ENCODE peak calls at places on chromosomes 1 and 21, in seven cellular contexts. E is OCI-LY7, Q is PC-3, A is psoas muscle, N is H1, B is fibroblast of lung, D is tibial nerve. Z is an unnamed sample.

GRCh38 chr1:202164271-202165037 is 4.1 kb upstream of the PTPN7 start:
- DNase-seq in D (no peak), Q (no peak), N (no peak), B (no peak), E (peak), A (no peak), Z (no peak)

GRCh38 chr21:17466166-17466565 is 46.7 kb upstream of the CXADR start:
- DNase-seq in D (no peak), Q (peak), B (peak), E (no peak), N (no peak), A (no peak), Z (no peak)

GRCh38 chr1:33563702-33564101 is 91.3 kb downstream of the ZSCAN20 start:
- DNase-seq in D (no peak), A (no peak), Q (no peak), B (no peak), E (no peak), N (no peak), Z (no peak)

GRCh38 chr1:112508242-112509004 is at the start of gene WNT2B:
- DNase-seq in B (no peak), A (peak), N (no peak), Q (no peak), D (no peak), E (peak), Z (no peak)

GRCh38 chr1:84719477-84720274 is 29.4 kb upstream of the SSX2IP start:
- DNase-seq in A (no peak), B (no peak), D (no peak), E (no peak), N (no peak), Q (no peak), Z (no peak)

GRCh38 chr1:113793878-113794834 is 18.1 kb downstream of the RSBN1 start:
- DNase-seq in Q (no peak), D (no peak), N (no peak), E (no peak), B (no peak), A (no peak), Z (no peak)

GRCh38 chr1:35603941-35604340 is 30.8 kb downstream of the TFAP2E start:
- DNase-seq in B (no peak), E (no peak), Q (no peak), N (no peak), A (no peak), D (no peak), Z (no peak)

GRCh38 chr1:51750729-51751128 is 127.8 kb downstream of the NRDC start:
- DNase-seq in N (no peak), B (peak), A (no peak), Q (peak), E (no peak), D (no peak), Z (no peak)

GRCh38 chr1:159532922-159533321 is 2.9 kb downstream of the OR10J5 start:
- DNase-seq in N (no peak), B (no peak), Q (peak), E (no peak), D (no peak), A (no peak), Z (no peak)

GRCh38 chr21:32459972-32460371 is 47.5 kb downstream of the EVA1C start:
- DNase-seq in E (no peak), D (no peak), Q (no peak), N (no peak), A (no peak), B (no peak), Z (no peak)

GRCh38 chr21:32463889-32464300 is 51.4 kb downstream of the EVA1C start:
- DNase-seq in N (no peak), B (peak), E (no peak), A (no peak), Q (peak), D (no peak), Z (no peak)

GRCh38 chr21:32461503-32461902 is 49.0 kb downstream of the EVA1C start:
- DNase-seq in B (no peak), N (no peak), E (no peak), Q (no peak), A (no peak), D (no peak), Z (no peak)

GRCh38 chr21:32467291-32467690 is 54.8 kb downstream of the EVA1C start:
- DNase-seq in D (no peak), Q (no peak), E (no peak), B (no peak), N (no peak), A (no peak), Z (no peak)

GRCh38 chr21:32463367-32463766 is 50.9 kb downstream of the EVA1C start:
- DNase-seq in N (no peak), D (no peak), Q (peak), A (no peak), E (no peak), B (peak), Z (no peak)
- H3K27ac ChIP-seq in N (no peak), D (peak), Q (peak), A (no peak), E (no peak), B (peak), Z (no peak)

GRCh38 chr1:152247316-152247715 is 23.3 kb upstream of the HRNR start:
- DNase-seq in B (no peak), Q (no peak), A (no peak), E (no peak), D (no peak), N (no peak), Z (no peak)
- H3K27ac ChIP-seq in B (no peak), Q (no peak), A (no peak), E (no peak), D (no peak), N (no peak), Z (no peak)

GRCh38 chr1:157819886-157820285 is at the start of gene FCRL1:
- DNase-seq in B (no peak), Q (no peak), N (no peak), D (no peak), E (peak), A (no peak), Z (no peak)
- H3K27ac ChIP-seq in B (no peak), Q (no peak), N (no peak), D (no peak), E (peak), A (no peak), Z (no peak)

GRCh38 chr1:153803479-153804056 is 28.4 kb downstream of the SLC27A3 start:
- DNase-seq in Q (no peak), D (no peak), E (no peak), N (no peak), B (no peak), A (no peak), Z (no peak)

GRCh38 chr1:153801786-153802697 is 26.8 kb downstream of the SLC27A3 start:
- DNase-seq in D (no peak), E (no peak), A (no peak), N (no peak), Q (no peak), B (no peak), Z (no peak)

GRCh38 chr1:153804112-153804511 is 28.9 kb downstream of the SLC27A3 start:
- DNase-seq in E (no peak), B (no peak), N (no peak), A (no peak), D (no peak), Q (no peak), Z (no peak)

GRCh38 chr1:153805929-153806750 is 30.9 kb downstream of the SLC27A3 start:
- DNase-seq in N (no peak), E (no peak), Q (no peak), D (no peak), B (peak), A (no peak), Z (no peak)

GRCh38 chr1:153805042-153805745 is 30.0 kb downstream of the SLC27A3 start:
- DNase-seq in A (peak), B (peak), N (no peak), E (peak), Q (peak), D (peak), Z (no peak)
- H3K27ac ChIP-seq in A (no peak), B (no peak), N (no peak), E (peak), Q (peak), D (peak), Z (no peak)

GRCh38 chr1:167966050-167966449 is 29.2 kb upstream of the MPC2 start:
- DNase-seq in B (no peak), D (no peak), A (no peak), Q (no peak), E (no peak), N (no peak), Z (no peak)

GRCh38 chr1:167964646-167965045 is 27.8 kb upstream of the MPC2 start:
- DNase-seq in N (no peak), A (no peak), Q (no peak), D (no peak), E (no peak), B (no peak), Z (no peak)

GRCh38 chr1:167973832-167974231 is 37.0 kb upstream of the MPC2 start:
- DNase-seq in Q (no peak), A (no peak), D (no peak), B (no peak), E (no peak), N (no peak), Z (no peak)

GRCh38 chr1:167968569-167968968 is 31.7 kb upstream of the MPC2 start:
- DNase-seq in A (no peak), Q (no peak), E (no peak), B (no peak), D (no peak), N (no peak), Z (no peak)
- H3K27ac ChIP-seq in A (no peak), Q (no peak), E (no peak), B (no peak), D (no peak), N (no peak), Z (no peak)

GRCh38 chr1:40316595-40317393 is at the start of gene COL9A2:
- DNase-seq in N (no peak), E (peak), B (no peak), Q (peak), A (peak), D (no peak), Z (peak)
- H3K27ac ChIP-seq in N (no peak), E (no peak), B (no peak), Q (no peak), A (no peak), D (peak), Z (peak)

GRCh38 chr1:26700711-26701110 is 4.9 kb downstream of the ARID1A start:
- DNase-seq in E (peak), N (no peak), A (no peak), D (no peak), B (peak), Q (no peak), Z (no peak)
- H3K27ac ChIP-seq in E (no peak), N (no peak), A (peak), D (peak), B (peak), Q (peak), Z (peak)

DNA sequence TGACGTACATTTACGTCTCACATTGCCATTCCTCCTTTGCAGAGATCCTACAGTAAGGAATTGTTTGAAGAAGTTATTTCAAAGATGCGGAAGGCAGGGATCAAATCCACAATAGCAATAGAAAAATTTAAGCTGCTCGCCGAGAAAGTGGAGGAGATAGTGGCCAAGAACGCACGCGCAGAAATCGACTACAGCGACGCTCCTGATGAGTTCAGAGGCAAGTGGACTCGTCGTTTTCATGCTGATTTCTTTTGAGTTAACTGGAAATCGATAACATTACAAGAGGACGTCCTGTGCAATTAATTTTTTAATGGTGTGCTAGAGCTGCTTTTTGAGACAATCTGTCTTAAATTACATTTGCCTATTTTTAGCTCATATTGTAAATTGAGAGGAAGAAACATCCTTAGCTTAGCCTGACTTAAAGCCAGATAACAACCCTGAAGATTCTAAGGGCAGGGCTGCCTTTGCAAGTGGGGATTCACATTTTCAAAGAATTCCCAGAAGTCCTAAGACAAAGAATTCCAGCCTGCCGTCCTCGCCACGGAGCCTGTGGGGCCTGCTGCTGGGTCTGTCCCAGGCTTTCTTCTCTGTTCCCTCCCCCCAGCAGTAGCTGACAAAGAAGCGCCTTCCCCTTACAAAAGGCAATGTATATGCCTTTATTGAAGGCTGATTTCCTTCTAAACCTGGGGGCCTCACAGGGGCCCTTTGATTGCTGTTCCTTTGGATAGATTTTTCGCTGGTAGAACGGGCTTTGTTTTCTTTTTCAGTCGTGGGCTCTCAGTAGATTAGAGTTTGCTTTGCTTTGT is 31.6 kb upstream of the KIF1B start:
- DNase-seq in Q (no peak), N (peak), D (no peak), A (no peak), E (no peak), B (no peak), Z (no peak)
- H3K27ac ChIP-seq in Q (no peak), N (peak), D (peak), A (peak), E (no peak), B (no peak), Z (peak)

GRCh38 chr1:206556748-206557635 is 49.7 kb downstream of the RASSF5 start:
- DNase-seq in N (no peak), E (peak), D (peak), Q (peak), B (peak), A (peak), Z (peak)

GRCh38 chr1:206556047-206556747 is 48.9 kb downstream of the RASSF5 start:
- DNase-seq in Q (peak), D (no peak), A (no peak), B (no peak), N (no peak), E (no peak), Z (no peak)

GRCh38 chr1:206554201-206554600 is 46.9 kb downstream of the RASSF5 start:
- DNase-seq in A (no peak), Q (no peak), E (no peak), D (no peak), B (no peak), N (no peak), Z (no peak)

GRCh38 chr1:206554833-206555472 is 47.6 kb downstream of the RASSF5 start:
- DNase-seq in Q (no peak), N (no peak), B (no peak), A (no peak), D (no peak), E (no peak), Z (no peak)

DNA sequence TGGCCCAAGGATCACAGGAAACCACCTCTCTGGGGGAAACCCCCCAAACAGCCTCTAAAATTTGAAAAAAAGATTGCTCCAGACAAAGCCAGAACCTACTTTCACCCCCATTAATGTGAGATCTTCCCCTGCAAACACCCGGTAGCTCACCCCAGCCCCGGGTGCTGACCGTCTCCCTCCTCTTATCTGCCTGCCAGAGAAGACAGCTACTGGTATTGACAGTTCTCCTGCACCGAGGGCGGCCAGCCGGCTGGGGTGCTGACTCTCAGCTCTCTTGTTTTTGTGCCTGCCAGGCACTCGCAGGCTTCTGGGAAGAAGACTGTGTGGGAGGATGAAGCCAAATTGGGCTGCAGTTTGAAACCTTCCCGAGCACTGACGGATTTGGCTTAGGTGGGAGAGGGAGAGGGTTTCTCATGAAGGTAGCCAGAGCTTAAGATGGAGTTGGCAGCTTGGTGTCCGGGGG is 48.2 kb downstream of the RASSF5 start:
- DNase-seq in D (no peak), N (no peak), E (peak), B (no peak), Q (no peak), A (peak), Z (peak)
- H3K27ac ChIP-seq in D (no peak), N (no peak), E (no peak), B (no peak), Q (no peak), A (no peak), Z (no peak)

Z was measured in substantia nigra.